ENCODE peak calls at places on chromosomes 4 and X, in six cellular contexts. K is T-cell, Q is Right ventricle myocardium superior, D is germinal center, V is fibroblast of pulmonary artery, W is upper lobe of right lung. P is an unnamed sample.

GRCh38 chrX:29024813-29025342 is 437.6 kb downstream of the IL1RAPL1 start:
- DNase-seq in K (no peak), Q (no peak), D (no peak), V (peak; percentile 7), W (no peak), P (no peak)

GRCh38 chrX:42131856-42132255 is 208.5 kb upstream of the CASK start:
- DNase-seq in K (no peak), Q (no peak), D (no peak), V (peak; percentile 7), W (no peak), P (no peak)

GRCh38 chr4:681736-682451 is 7.1 kb downstream of the SLC49A3 start:
- DNase-seq in K (peak; percentile 48), Q (peak; percentile 67), D (peak; percentile 60), V (no peak), W (peak; percentile 85), P (no peak)

GRCh38 chr4:48483777-48484493 is 792 bp downstream of the SLC10A4 start:
- DNase-seq in K (no peak), Q (peak; percentile 36), D (peak; percentile 14), V (no peak), W (peak; percentile 70), P (no peak)

GRCh38 chr4:147453561-147454141 is 27.2 kb upstream of the EDNRA start:
- DNase-seq in K (no peak), Q (no peak), D (no peak), V (peak; percentile 96), W (no peak), P (no peak)

GRCh38 chr4:152657657-152658056 is 22.1 kb downstream of the TMEM154 start:
- DNase-seq in K (no peak), Q (no peak), D (no peak), V (no peak), W (no peak), P (no peak)

GRCh38 chr4:118012142-118012541 is 22.1 kb upstream of the NDST3 start:
- DNase-seq in K (no peak), Q (no peak), D (no peak), V (no peak), W (no peak), P (no peak)

GRCh38 chr4:147103403-147103946 is 157.8 kb upstream of the TTC29 start:
- DNase-seq in K (no peak), Q (peak; percentile 51), D (no peak), V (peak; percentile 96), W (no peak), P (no peak)

GRCh38 chr4:119209077-119209476 is 3.4 kb upstream of the USP53 start:
- DNase-seq in K (no peak), Q (no peak), D (no peak), V (peak; percentile 93), W (no peak), P (no peak)

GRCh38 chrX:136525738-136526606 is 6.0 kb upstream of the VGLL1 start:
- DNase-seq in K (no peak), Q (peak; percentile 80), D (no peak), V (peak; percentile 89), W (no peak), P (no peak)

GRCh38 chr4:79201976-79202375 is 123.9 kb downstream of the NAA11 start:
- DNase-seq in K (no peak), Q (no peak), D (no peak), V (no peak), W (no peak), P (no peak)

GRCh38 chr4:16337936-16338335 is 111.7 kb upstream of the TAPT1 start:
- DNase-seq in K (no peak), Q (no peak), D (no peak), V (peak; percentile 31), W (no peak), P (no peak)

GRCh38 chr4:176780995-176781738 is 11.6 kb downstream of the VEGFC start:
- DNase-seq in K (no peak), Q (no peak), D (no peak), V (no peak), W (no peak), P (no peak)

GRCh38 chr4:98619197-98619596 is 39.2 kb downstream of the TSPAN5 start:
- DNase-seq in K (no peak), Q (no peak), D (no peak), V (no peak), W (no peak), P (no peak)

GRCh38 chr4:169254546-169254983 is 16.2 kb downstream of the SH3RF1 start:
- DNase-seq in K (no peak), Q (no peak), D (no peak), V (peak; percentile 90), W (no peak), P (peak; percentile 34)

GRCh38 chr4:188603646-188604045 is 464.4 kb downstream of the TRIML1 start:
- DNase-seq in K (no peak), Q (no peak), D (no peak), V (no peak), W (no peak), P (no peak)

GRCh38 chr4:102815981-102816380 is 11.4 kb downstream of the UBE2D3 start:
- DNase-seq in K (no peak), Q (no peak), D (no peak), V (peak; percentile 70), W (no peak), P (no peak)

GRCh38 chr4:1666391-1666790 is 17.7 kb downstream of the FAM53A start:
- DNase-seq in K (no peak), Q (peak; percentile 79), D (no peak), V (no peak), W (no peak), P (no peak)